ENCODE peak calls at places on chromosomes 5 and 9, in eight cellular contexts. Z is neuronal stem cell; R is IMR-90; O is GM23248; I is Karpas-422; J is mammary epithelial cell; L is stomach; B is CD8-positive, alpha-beta memory T cell. M is an unnamed sample.

GRCh38 chr5:134174841-134175839 is 1.6 kb downstream of the SKP1 start:
- DNase-seq in Z (no peak), R (peak; percentile 67), O (peak; percentile 63), I (peak; percentile 67), J (peak; percentile 34), L (no peak), B (no peak), M (no peak)

GRCh38 chr9:16775330-16775729 is 95.1 kb downstream of the BNC2 start:
- DNase-seq in Z (no peak), R (no peak), O (no peak), I (no peak), J (no peak), L (no peak), B (no peak), M (no peak)

GRCh38 chr5:13660072-13660471 is 284.4 kb downstream of the DNAH5 start:
- DNase-seq in Z (no peak), R (peak; percentile 70), O (peak; percentile 15), I (no peak), J (no peak), L (no peak), B (no peak), M (no peak)

GRCh38 chr5:97067296-97067695 is 75.1 kb downstream of the LIX1 start:
- DNase-seq in Z (no peak), R (no peak), O (no peak), I (no peak), J (no peak), L (no peak), B (no peak), M (no peak)

GRCh38 chr5:13955896-13956295 is 11.4 kb upstream of the DNAH5 start:
- DNase-seq in Z (no peak), R (peak; percentile 70), O (peak; percentile 48), I (no peak), J (no peak), L (no peak), B (no peak), M (no peak)

GRCh38 chr9:18666348-18666747 is 192.4 kb downstream of the ADAMTSL1 start:
- DNase-seq in Z (no peak), R (peak; percentile 14), O (peak; percentile 27), I (no peak), J (peak; percentile 2), L (no peak), B (no peak), M (no peak)

GRCh38 chr9:137524597-137525317 is 25.4 kb downstream of the PNPLA7 start:
- DNase-seq in Z (no peak), R (no peak), O (no peak), I (no peak), J (no peak), L (no peak), B (no peak), M (no peak)

GRCh38 chr5:135489466-135490244 is 37.5 kb upstream of the TIFAB start:
- DNase-seq in Z (no peak), R (no peak), O (peak; percentile 19), I (no peak), J (no peak), L (no peak), B (no peak), M (no peak)

GRCh38 chr9:136345281-136346156 is 18.0 kb downstream of the DNLZ start:
- DNase-seq in Z (no peak), R (no peak), O (peak; percentile 90), I (no peak), J (peak; percentile 76), L (peak; percentile 80), B (no peak), M (peak; percentile 58)

GRCh38 chr5:14579246-14579645 is 2.3 kb upstream of the OTULINL start:
- DNase-seq in Z (no peak), R (no peak), O (no peak), I (no peak), J (no peak), L (no peak), B (no peak), M (no peak)

GRCh38 chr5:133289686-133290367 is 238.0 kb downstream of the HSPA4 start:
- DNase-seq in Z (no peak), R (no peak), O (no peak), I (no peak), J (peak; percentile 82), L (no peak), B (no peak), M (no peak)

GRCh38 chr9:108444400-108445358 is 411.1 kb downstream of the ACTL7B start:
- DNase-seq in Z (no peak), R (peak; percentile 96), O (peak; percentile 97), I (no peak), J (peak; percentile 91), L (no peak), B (no peak), M (no peak)

GRCh38 chr5:144390133-144390532 is 219.5 kb downstream of the KCTD16 start:
- DNase-seq in Z (no peak), R (peak; percentile 0), O (peak; percentile 15), I (peak; percentile 51), J (peak; percentile 6), L (peak; percentile 26), B (no peak), M (peak; percentile 43)

GRCh38 chr5:140131967-140132409 is 6.3 kb downstream of the IGIP start:
- DNase-seq in Z (no peak), R (peak; percentile 97), O (peak; percentile 97), I (peak; percentile 46), J (peak; percentile 91), L (peak; percentile 39), B (no peak), M (no peak)

GRCh38 chr9:89941875-89942274 is 337.1 kb downstream of the GADD45G start:
- DNase-seq in Z (no peak), R (peak; percentile 93), O (peak; percentile 62), I (no peak), J (peak; percentile 60), L (no peak), B (no peak), M (no peak)

GRCh38 chr5:96404191-96404867 is 28.7 kb downstream of the PCSK1 start:
- DNase-seq in Z (no peak), R (no peak), O (no peak), I (no peak), J (no peak), L (no peak), B (no peak), M (no peak)

GRCh38 chr9:6997330-6997729 is 239.6 kb downstream of the KDM4C start:
- DNase-seq in Z (no peak), R (peak; percentile 2), O (peak; percentile 61), I (no peak), J (no peak), L (no peak), B (no peak), M (no peak)

GRCh38 chr9:79120533-79121315 is 451.0 kb upstream of the TLE4 start:
- DNase-seq in Z (no peak), R (peak; percentile 23), O (no peak), I (no peak), J (no peak), L (no peak), B (no peak), M (no peak)

GRCh38 chr9:87305123-87305522 is 192.5 kb upstream of the DAPK1 start:
- DNase-seq in Z (no peak), R (no peak), O (no peak), I (no peak), J (no peak), L (no peak), B (no peak), M (no peak)

GRCh38 chr5:96297867-96298266 is 135.2 kb downstream of the PCSK1 start:
- DNase-seq in Z (no peak), R (peak; percentile 100), O (peak; percentile 95), I (no peak), J (peak; percentile 53), L (no peak), B (no peak), M (no peak)

GRCh38 chr9:136567651-136568287 is 21.9 kb upstream of the NOTCH1 start:
- DNase-seq in Z (no peak), R (peak; percentile 81), O (peak; percentile 88), I (peak; percentile 45), J (peak; percentile 65), L (peak; percentile 61), B (no peak), M (no peak)

GRCh38 chr5:120073722-120074121 is 390.4 kb upstream of the PRR16 start:
- DNase-seq in Z (no peak), R (no peak), O (no peak), I (no peak), J (no peak), L (no peak), B (no peak), M (no peak)

GRCh38 chr9:119234636-119235035 is 134.6 kb downstream of the BRINP1 start:
- DNase-seq in Z (no peak), R (no peak), O (peak; percentile 64), I (no peak), J (peak; percentile 23), L (no peak), B (no peak), M (no peak)

GRCh38 chr5:139746691-139747582 is 48.7 kb upstream of the PSD2 start:
- DNase-seq in Z (no peak), R (peak; percentile 46), O (peak; percentile 65), I (no peak), J (no peak), L (peak; percentile 33), B (peak; percentile 73), M (peak; percentile 77)

DNA sequence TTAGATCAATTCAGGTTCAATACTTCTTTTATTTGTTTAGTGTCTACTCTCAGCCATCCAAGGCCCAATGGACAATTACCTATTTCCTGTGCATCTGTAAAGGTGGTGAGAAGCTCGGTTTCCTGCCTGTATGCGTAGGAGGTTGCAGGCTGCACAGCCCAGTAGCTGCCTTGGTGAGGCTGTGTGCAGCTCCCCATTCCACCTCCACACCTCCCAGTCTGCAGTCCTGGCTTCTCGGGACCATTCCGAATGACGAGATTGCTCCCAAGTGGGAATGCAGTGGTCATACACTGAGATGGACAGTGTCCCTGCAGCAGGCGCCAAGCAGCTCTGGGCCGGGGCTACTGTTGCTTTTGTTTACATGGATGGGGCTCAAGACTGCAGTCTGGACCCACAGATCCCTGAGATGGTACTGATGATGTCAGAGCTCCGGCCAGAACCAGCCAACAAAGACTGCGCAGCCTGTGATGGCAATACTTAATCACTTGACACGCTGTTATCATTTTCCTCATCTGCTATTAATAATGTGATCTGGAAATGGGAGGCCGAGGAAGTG is 206.1 kb upstream of the IRX1 start:
- DNase-seq in Z (no peak), R (no peak), O (no peak), I (no peak), J (no peak), L (no peak), B (no peak), M (no peak)
- H3K9me3 ChIP-seq in Z (no peaks in the 10 kb centered on the region), R (peaks cover 49% of the 10 kb centered on the region), O (no peaks in the 10 kb centered on the region), I (peaks cover 11% of the 10 kb centered on the region), J (peaks cover 3% of the 10 kb centered on the region), L (no peaks in the 10 kb centered on the region), B (no peaks in the 10 kb centered on the region), M (peaks cover 23% of the 10 kb centered on the region)

GRCh38 chr9:126613656-126614055 is at the start of gene LMX1B:
- DNase-seq in Z (no peak), R (peak; percentile 17), O (peak; percentile 49), I (no peak), J (peak; percentile 72), L (no peak), B (no peak), M (no peak)
- H3K4me3 ChIP-seq in Z (peak within 1 kb of the TSS; percentile 19), R (no peak within 1 kb of the TSS), O (no peak within 1 kb of the TSS), I (no peak within 1 kb of the TSS), J (peak within 1 kb of the TSS; percentile 66), L (peak within 1 kb of the TSS; percentile 36), B (no peak within 1 kb of the TSS), M (no peak within 1 kb of the TSS)

GRCh38 chr5:132066871-132067270 is 6.4 kb downstream of the IL3 start:
- DNase-seq in Z (no peak), R (no peak), O (no peak), I (no peak), J (no peak), L (no peak), B (no peak), M (no peak)
- H3K9me3 ChIP-seq in Z (no peaks in the 10 kb centered on the region), R (no peaks in the 10 kb centered on the region), O (no peaks in the 10 kb centered on the region), I (no peaks in the 10 kb centered on the region), J (no peaks in the 10 kb centered on the region), L (no peaks in the 10 kb centered on the region), B (no peaks in the 10 kb centered on the region), M (no peaks in the 10 kb centered on the region)

GRCh38 chr9:20356392-20357206 is 265.7 kb downstream of the MLLT3 start:
- DNase-seq in Z (peak; percentile 74), R (peak; percentile 86), O (peak; percentile 89), I (peak; percentile 81), J (peak; percentile 70), L (peak; percentile 64), B (no peak), M (peak; percentile 67)
- H3K4me3 ChIP-seq in Z (peak overlapping the region; percentile 36), R (no peak overlapping the region), O (peak overlapping the region; percentile 47), I (no peak overlapping the region), J (no peak overlapping the region), L (no peak overlapping the region), B (no peak overlapping the region), M (no peak overlapping the region)

M was measured in mucosa of descending colon.